ENCODE peak calls at places on chromosomes 6 and 20, in four cellular contexts. H is keratinocyte, B is K562, E is endothelial cell of umbilical vein. D is an unnamed sample. For H3K9me1, the result is how much of the 10 kb centered on the place peaks cover.

GRCh38 chr6:39062014-39062740 is 13.6 kb downstream of the GLP1R start:
- DNase-seq in H (no peak), B (no peak), E (no peak), D (no peak)

GRCh38 chr20:3677733-3678132 is 4.1 kb downstream of the ADAM33 start:
- DNase-seq in H (no peak), B (no peak), E (no peak), D (peak)

GRCh38 chr6:33206864-33207568 is 1.3 kb upstream of the RING1 start:
- DNase-seq in H (no peak), B (no peak), E (peak), D (peak)

GRCh38 chr6:29531668-29532067 is 27.9 kb downstream of the UBD start:
- DNase-seq in H (no peak), B (no peak), E (no peak), D (no peak)

GRCh38 chr20:57560554-57561355 is at the start of gene PCK1:
- DNase-seq in H (no peak), B (peak), E (no peak), D (peak)

GRCh38 chr6:24768361-24768760 is 6.4 kb upstream of the GMNN start:
- DNase-seq in H (no peak), B (no peak), E (no peak), D (peak)

GRCh38 chr6:3664641-3665041 is 86.9 kb downstream of the PXDC1 start:
- DNase-seq in H (no peak), B (no peak), E (no peak), D (peak)

GRCh38 chr6:91130126-91130525 is 543.3 kb upstream of the MAP3K7 start:
- DNase-seq in H (no peak), B (no peak), E (no peak), D (no peak)

GRCh38 chr6:170096803-170097504 is 193.9 kb downstream of the DLL1 start:
- DNase-seq in H (no peak), B (no peak), E (no peak), D (no peak)

GRCh38 chr20:60228255-60228654 is 270.0 kb downstream of the CDH26 start:
- DNase-seq in H (no peak), B (no peak), E (no peak), D (no peak)

GRCh38 chr6:149346075-149346474 is 28.6 kb downstream of the TAB2 start:
- DNase-seq in H (no peak), B (no peak), E (no peak), D (no peak)

GRCh38 chr20:29300579-29301551 is 1956.6 kb upstream of the DEFB115 start:
- DNase-seq in H (no peak), B (no peak), E (no peak), D (no peak)

GRCh38 chr6:104010897-104011296 is 848.8 kb downstream of the HACE1 start:
- DNase-seq in H (no peak), B (no peak), E (no peak), D (no peak)
- H3K9me1 ChIP-seq in H (under half), B (under half), E (under half), D (under half)

DNA sequence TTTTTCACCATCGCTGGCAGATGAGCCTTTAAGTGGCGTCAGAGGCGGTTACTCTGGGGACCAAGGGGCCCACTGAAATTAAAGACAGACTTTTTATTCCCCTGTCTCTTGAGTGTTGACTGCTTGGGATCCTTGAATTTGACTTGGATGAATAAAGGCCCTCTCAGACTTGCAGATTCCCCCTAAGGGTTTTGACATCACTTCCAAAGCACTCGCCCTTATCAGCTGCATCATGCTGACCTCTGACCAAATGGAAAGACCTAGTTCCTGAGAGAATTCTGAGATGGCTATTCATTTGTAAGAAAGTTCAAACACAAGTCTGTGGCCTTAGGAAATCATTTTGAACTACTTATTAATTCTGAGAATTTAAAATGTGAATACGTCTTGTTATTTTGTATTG is 13.5 kb upstream of the MOXD1 start:
- DNase-seq in H (no peak), B (no peak), E (no peak), D (no peak)
- H3K9me1 ChIP-seq in H (under half), B (under half), E (under half), D (under half)

DNA sequence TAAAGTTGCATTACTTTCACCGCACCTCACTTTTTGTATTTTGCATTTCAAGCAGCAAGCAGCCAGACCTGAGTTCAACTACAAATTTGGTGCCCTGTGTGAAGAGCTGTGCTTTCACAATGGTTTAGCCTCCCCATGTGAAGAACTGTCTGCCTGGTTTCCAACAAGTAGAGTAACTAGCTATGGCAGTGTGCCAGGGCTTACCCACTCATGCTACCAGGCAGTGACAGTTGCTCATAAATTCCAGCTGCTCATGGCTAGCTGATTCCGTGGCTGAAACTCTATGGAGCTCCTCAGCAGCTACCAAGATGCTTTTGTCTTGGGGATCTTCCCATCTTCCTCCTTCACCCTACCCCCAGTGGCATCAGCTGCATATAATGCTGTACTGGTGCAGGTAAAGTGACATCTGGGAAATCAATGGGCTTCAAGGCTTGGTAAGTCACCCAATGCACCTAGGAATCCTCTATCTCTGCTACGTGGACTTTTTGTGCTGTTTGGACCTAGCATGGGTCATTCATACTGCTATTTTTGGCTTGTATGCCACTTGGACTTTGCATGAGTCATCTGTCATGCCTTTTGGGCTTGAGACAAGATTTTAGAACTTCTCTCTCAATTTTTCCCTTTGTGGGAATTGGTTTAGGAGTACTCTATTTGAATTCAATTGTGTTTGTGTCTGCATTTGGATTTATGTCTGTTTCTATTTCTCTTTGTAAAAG is 176.5 kb upstream of the GJE1 start:
- DNase-seq in H (no peak), B (no peak), E (peak), D (peak)
- H3K9me1 ChIP-seq in H (under half), B (under half), E (under half), D (under half)

GRCh38 chr6:36955136-36955535 is 598 bp downstream of the PI16 start:
- DNase-seq in H (no peak), B (no peak), E (no peak), D (no peak)
- H3K9me1 ChIP-seq in H (under half), B (under half), E (under half), D (under half)

GRCh38 chr6:143465546-143465945 is 14.9 kb downstream of the PEX3 start:
- DNase-seq in H (no peak), B (no peak), E (no peak), D (no peak)

GRCh38 chr6:143471822-143472221 is 21.2 kb downstream of the PEX3 start:
- DNase-seq in H (no peak), B (no peak), E (no peak), D (no peak)

DNA sequence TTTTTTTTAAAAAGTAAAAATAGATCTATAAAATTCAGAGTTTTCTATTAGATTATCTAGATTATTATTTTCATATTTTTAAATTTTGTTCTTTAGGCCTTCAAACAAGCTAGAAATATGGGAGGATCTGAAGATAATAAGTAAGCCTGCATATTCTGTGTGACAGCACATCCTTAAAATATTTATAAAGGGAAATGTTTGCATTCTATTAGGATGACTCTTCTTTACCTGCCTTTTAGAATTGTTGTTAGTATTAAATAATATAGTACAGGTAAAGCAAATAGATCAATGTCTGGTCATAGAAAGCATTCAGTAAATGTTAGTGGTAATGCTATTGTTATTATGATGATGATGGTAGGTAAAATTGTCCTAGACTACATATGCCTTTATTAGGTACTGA is 17.4 kb downstream of the PEX3 start:
- DNase-seq in H (no peak), B (no peak), E (no peak), D (no peak)
- H3K9me1 ChIP-seq in H (under half), B (under half), E (under half), D (under half)

GRCh38 chr20:38270869-38271608 is 10.5 kb upstream of the KIAA1755 start:
- DNase-seq in H (peak), B (no peak), E (peak), D (peak)
- H3K9me1 ChIP-seq in H (under half), B (under half), E (under half), D (under half)

GRCh38 chr20:2168946-2169345 is 67.3 kb downstream of the STK35 start:
- DNase-seq in H (no peak), B (no peak), E (no peak), D (no peak)
- H3K9me1 ChIP-seq in H (under half), B (under half), E (under half), D (under half)

GRCh38 chr6:741410-742339 is 48.7 kb upstream of the EXOC2 start:
- DNase-seq in H (no peak), B (no peak), E (no peak), D (no peak)

GRCh38 chr6:747006-747405 is 54.1 kb upstream of the EXOC2 start:
- DNase-seq in H (no peak), B (no peak), E (no peak), D (no peak)

GRCh38 chr6:744954-745353 is 52.0 kb upstream of the EXOC2 start:
- DNase-seq in H (no peak), B (no peak), E (no peak), D (no peak)

GRCh38 chr6:747921-748320 is 55.0 kb upstream of the EXOC2 start:
- DNase-seq in H (no peak), B (no peak), E (no peak), D (no peak)

DNA sequence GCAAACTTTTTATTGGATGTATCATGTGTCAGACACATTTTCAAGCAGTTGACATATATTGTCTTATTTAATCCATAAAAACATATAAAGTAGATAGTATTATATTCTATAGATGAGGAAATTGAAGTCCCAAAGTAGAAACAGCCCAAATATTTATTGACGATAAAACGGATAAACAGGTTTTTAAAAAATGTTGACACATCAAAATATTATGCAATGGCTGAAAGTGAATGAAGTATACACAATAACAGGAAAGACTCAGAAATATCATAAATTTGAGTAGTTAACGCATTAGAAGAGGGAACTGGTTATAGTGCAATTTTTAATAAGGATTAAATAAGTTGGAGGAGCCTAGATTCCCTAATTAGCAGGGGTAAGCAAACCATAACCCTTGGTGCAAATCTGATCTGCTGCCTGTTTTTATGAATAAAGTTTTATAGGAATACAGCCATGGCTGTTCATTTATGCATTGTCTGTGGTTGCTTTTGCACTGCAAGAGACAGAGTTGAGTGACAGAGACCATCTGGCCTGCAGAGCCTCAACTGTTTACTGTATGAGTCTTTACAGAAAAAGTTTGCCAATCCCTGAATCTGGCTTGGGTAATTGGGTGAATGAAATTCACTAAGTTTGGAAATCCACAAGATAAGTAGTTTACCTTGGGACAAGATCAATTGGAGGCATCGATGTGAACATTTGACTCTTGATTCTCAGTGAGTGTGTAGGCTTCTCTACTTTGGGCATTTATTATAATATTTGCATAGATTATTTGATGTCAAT is 50.6 kb upstream of the EXOC2 start:
- DNase-seq in H (no peak), B (no peak), E (no peak), D (no peak)
- H3K9me1 ChIP-seq in H (under half), B (under half), E (under half), D (under half)

DNA sequence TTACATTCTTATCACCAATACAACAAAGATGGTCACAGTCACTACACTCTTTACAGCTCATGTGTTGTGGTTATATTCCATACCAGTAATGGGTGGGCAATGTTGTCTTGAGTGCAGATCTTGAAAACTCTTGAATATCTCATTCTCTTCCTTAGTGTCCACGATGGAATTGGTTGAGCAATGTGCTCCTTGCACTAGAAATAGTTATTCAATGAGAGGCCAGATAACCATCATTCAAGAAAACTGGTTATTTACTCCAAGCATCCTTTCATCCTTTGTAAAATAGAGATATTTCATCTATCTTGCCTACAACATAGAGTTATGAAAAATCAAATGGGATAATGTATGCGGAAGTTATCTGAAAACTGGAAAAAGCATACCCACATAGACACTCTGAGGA is 215.9 kb downstream of the ARHGAP18 start:
- DNase-seq in H (no peak), B (no peak), E (no peak), D (peak)
- H3K9me1 ChIP-seq in H (under half), B (under half), E (under half), D (under half)

D was measured in IMR-90.